ENCODE peak calls at places on chromosome 15, in six cellular contexts. I is GM12878, S is HepG2, W is K562, N is GM12891, H is H1. O is an unnamed sample.

GRCh38 chr15:81809543-81809942 is 236.3 kb downstream of the MEX3B start:
- DNase-seq in N (no peak), S (peak), I (no peak), W (peak), H (no peak), O (no peak)

GRCh38 chr15:34620814-34621213 is 37.4 kb upstream of the GOLGA8B start:
- DNase-seq in N (no peak), I (no peak), S (no peak), H (no peak), W (no peak), O (no peak)

GRCh38 chr15:90035095-90035834 is 34.1 kb downstream of the ZNF710 start:
- DNase-seq in N (no peak), S (peak), W (peak), I (no peak), H (no peak), O (no peak)

GRCh38 chr15:43440721-43441281 is 52.2 kb downstream of the TP53BP1 start:
- DNase-seq in H (peak), S (peak), N (no peak), W (peak), I (peak), O (no peak)

GRCh38 chr15:99145005-99145404 is 40.1 kb downstream of the SYNM start:
- DNase-seq in I (no peak), N (no peak), H (no peak), W (no peak), S (no peak), O (no peak)

GRCh38 chr15:76866716-76867321 is 38.3 kb downstream of the SCAPER start:
- DNase-seq in N (no peak), H (no peak), I (no peak), W (peak), S (peak), O (no peak)

GRCh38 chr15:96132126-96132525 is 198.4 kb upstream of the NR2F2 start:
- DNase-seq in H (no peak), W (no peak), N (no peak), S (no peak), I (no peak), O (no peak)

GRCh38 chr15:80186066-80186465 is 33.3 kb downstream of the FAH start:
- DNase-seq in H (no peak), I (no peak), S (no peak), N (no peak), W (no peak), O (no peak)

GRCh38 chr15:62636823-62637320 is 405.7 kb upstream of the TPM1 start:
- DNase-seq in I (no peak), N (no peak), H (no peak), W (no peak), S (no peak), O (no peak)

GRCh38 chr15:77027111-77027696 is 32.3 kb downstream of the PSTPIP1 start:
- DNase-seq in H (no peak), I (no peak), N (no peak), S (no peak), W (no peak), O (peak)

GRCh38 chr15:48373855-48374421 is 42.7 kb downstream of the DUT start:
- DNase-seq in S (no peak), W (peak), N (no peak), I (no peak), H (no peak), O (no peak)

GRCh38 chr15:99434506-99435137 is 131.2 kb upstream of the MEF2A start:
- DNase-seq in H (no peak), N (no peak), W (no peak), S (no peak), I (no peak), O (no peak)

GRCh38 chr15:55222588-55222987 is 25.8 kb upstream of the RSL24D1 start:
- DNase-seq in W (no peak), I (peak), S (no peak), N (no peak), H (no peak), O (no peak)

GRCh38 chr15:25501828-25502446 is 63.1 kb upstream of the UBE3A start:
- DNase-seq in I (no peak), S (peak), H (no peak), W (peak), N (no peak), O (no peak)

GRCh38 chr15:81284256-81285031 is 39.5 kb downstream of the STARD5 start:
- DNase-seq in N (no peak), W (no peak), H (no peak), I (no peak), S (no peak), O (no peak)

GRCh38 chr15:101615986-101616848 is 36.0 kb downstream of the TM2D3 start:
- DNase-seq in N (no peak), S (peak), H (peak), W (peak), I (no peak), O (no peak)

GRCh38 chr15:22811640-22812039 is 25.2 kb downstream of the NIPA1 start:
- DNase-seq in S (peak), H (no peak), I (no peak), W (no peak), N (no peak), O (no peak)

GRCh38 chr15:36675008-36675407 is 95.6 kb downstream of the CDIN1 start:
- DNase-seq in N (no peak), S (no peak), I (no peak), H (no peak), W (no peak), O (no peak)

GRCh38 chr15:90064931-90065681 is 37.2 kb downstream of the IDH2 start:
- DNase-seq in I (no peak), W (no peak), H (no peak), S (no peak), N (no peak), O (no peak)

GRCh38 chr15:25787855-25788521 is 75.1 kb downstream of the ATP10A start:
- DNase-seq in S (peak), W (peak), N (no peak), H (no peak), I (no peak), O (no peak)

GRCh38 chr15:61685513-61685912 is 374.7 kb downstream of the VPS13C start:
- DNase-seq in N (no peak), I (no peak), S (no peak), H (no peak), W (no peak), O (no peak)

GRCh38 chr15:69583627-69584026 is 131.0 kb downstream of the RPLP1 start:
- DNase-seq in S (no peak), W (no peak), N (no peak), H (no peak), I (no peak), O (no peak)

GRCh38 chr15:86159436-86159835 is 79.8 kb downstream of the AGBL1 start:
- DNase-seq in H (no peak), N (no peak), S (no peak), I (no peak), W (no peak), O (no peak)

GRCh38 chr15:40418126-40418525 is 12.5 kb downstream of the IVD start:
- DNase-seq in N (no peak), H (no peak), S (no peak), I (no peak), W (no peak), O (no peak)

GRCh38 chr15:52857937-52858336 is 67.8 kb upstream of the ONECUT1 start:
- DNase-seq in S (no peak), W (no peak), I (no peak), N (no peak), H (no peak), O (no peak)

DNA sequence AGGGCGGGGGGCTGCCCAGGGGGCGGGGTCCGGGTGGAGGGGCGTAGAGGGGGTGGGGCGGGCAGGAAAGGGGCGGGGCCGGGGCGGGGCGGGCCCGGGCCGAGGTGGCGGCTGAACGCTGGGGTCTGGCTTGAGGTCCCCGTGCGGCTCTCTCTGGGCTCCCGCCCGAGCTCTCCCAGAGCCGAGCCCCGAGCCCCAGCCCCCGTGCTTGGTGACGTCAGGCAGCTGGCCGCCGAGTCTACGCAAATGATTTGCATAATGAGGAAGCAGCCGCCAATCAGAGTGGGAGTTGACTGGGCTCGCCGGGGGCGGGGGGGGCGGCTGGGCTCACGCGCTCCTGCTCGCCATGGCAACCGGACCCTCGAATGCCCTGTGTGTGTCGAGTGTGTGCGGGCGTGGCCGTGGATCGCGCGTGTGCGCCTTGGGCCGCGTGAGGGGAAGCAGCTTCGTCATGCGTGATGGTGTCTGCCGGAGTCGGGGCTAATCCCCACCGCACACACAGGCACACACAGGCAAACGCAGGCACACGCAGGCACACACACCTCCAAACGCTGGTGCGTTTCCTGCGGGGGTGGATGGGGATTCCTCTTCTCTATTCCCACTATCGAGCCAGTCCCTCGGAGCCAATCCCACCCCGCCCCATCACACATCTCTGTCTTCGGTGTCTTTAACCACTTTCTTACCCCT is at the start of gene CELF6:
- DNase-seq in W (peak), S (no peak), N (peak), I (peak), H (peak), O (peak)
- TF ChIP-seq POLR2AphosphoS5 in W (no peak), S (no peak), N (no peak), I (no peak), H (no peak), O (no peak)

DNA sequence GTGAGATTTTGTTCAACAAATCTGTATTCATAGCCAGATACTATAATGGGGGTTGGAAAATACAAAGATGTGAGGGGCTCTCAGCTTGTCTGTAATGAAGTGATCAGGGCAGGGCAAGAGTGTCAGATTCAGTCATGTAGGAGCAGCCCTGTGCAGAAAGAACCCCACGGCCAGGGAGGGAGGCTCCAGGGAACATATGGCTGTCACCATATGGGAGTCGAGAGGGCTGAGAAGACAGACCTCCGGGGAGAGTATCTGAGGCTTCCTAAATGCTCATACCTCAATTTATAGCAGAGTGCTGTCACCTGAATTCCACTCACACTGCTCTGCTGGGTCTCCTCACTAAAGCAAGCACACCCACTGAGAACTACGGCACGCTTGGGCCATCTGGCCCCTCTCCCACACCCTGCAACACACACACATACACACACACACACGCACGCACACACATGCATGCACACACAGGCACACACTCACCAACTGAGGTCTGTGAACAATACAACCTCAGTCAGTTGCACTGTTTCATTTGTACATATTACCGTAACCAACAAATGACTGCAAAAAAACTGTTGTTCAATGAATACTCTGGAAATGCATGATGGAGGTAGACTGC is 92.3 kb upstream of the TJP1 start:
- DNase-seq in W (no peak), N (no peak), S (no peak), H (no peak), I (no peak), O (no peak)
- TF ChIP-seq TAF1 in W (no peak), N (no peak), S (no peak), H (no peak), I (no peak), O (no peak)

GRCh38 chr15:64702816-64703631 is 72.4 kb downstream of the RBPMS2 start:
- DNase-seq in W (peak), S (peak), H (peak), I (peak), N (peak), O (peak)
- TF ChIP-seq POLR2A in W (peak), S (peak), H (peak), I (peak), N (peak), O (peak)

GRCh38 chr15:67892559-67893377 is 52.9 kb upstream of the RNU6-1 start:
- DNase-seq in N (no peak), H (no peak), I (no peak), W (no peak), S (no peak), O (no peak)
- TF ChIP-seq POLR2AphosphoS5 in N (no peak), H (no peak), I (no peak), W (no peak), S (no peak), O (no peak)

GRCh38 chr15:70859998-70860397 is 6.0 kb upstream of the LARP6 start:
- DNase-seq in H (no peak), I (no peak), N (no peak), W (no peak), S (no peak), O (no peak)
- TF ChIP-seq TAF1 in H (no peak), I (no peak), N (no peak), W (no peak), S (no peak), O (no peak)

GRCh38 chr15:45198337-45199135 is 10.8 kb upstream of the SHF start:
- DNase-seq in H (no peak), N (no peak), I (peak), W (peak), S (peak), O (peak)
- TF ChIP-seq POLR2A in H (no peak), N (peak), I (peak), W (peak), S (peak), O (peak)

DNA sequence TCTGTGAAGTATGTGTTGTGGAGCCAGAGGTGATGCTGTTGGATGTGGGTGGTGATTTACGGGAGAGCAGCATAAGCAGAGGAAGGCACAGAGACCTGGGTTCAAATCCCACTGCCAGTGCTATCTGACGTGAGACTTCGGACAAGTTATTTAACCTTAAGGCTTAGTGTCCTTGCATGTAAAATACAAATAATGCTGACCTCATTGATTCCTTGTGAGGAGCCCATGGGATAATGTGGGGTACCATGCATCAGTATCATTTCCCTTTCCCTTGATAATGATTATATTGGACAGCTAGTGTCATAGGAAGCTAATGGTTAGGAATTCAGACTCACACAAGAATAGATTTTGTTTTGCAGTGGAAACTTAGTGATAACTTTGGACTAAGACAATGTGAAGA is 141.6 kb downstream of the SLCO3A1 start:
- DNase-seq in W (no peak), N (no peak), I (no peak), S (no peak), H (no peak), O (no peak)
- TF ChIP-seq POLR2AphosphoS5 in W (no peak), N (no peak), I (no peak), S (no peak), H (no peak), O (no peak)